ENCODE peak calls at places on chromosome 18, in eight cellular contexts. J is HL-60, K is A673, D is fibroblast of the aortic adventitia, U is GM10248, X is bronchial epithelial cell, R is GM13977, B is PC-9. P is an unnamed sample.

GRCh38 chr18:27948981-27949380 is 227.9 kb downstream of the CDH2 start:
- DNase-seq in X (no peak), B (no peak), R (no peak), U (no peak), D (peak), K (no peak), J (no peak), P (no peak)

GRCh38 chr18:79380816-79381806 is 14.6 kb upstream of the NFATC1 start:
- DNase-seq in B (peak), X (peak), K (peak), J (peak), D (peak), R (peak), U (peak), P (peak)

GRCh38 chr18:29012364-29012763 is 835.4 kb upstream of the CDH2 start:
- DNase-seq in J (no peak), U (no peak), B (no peak), D (no peak), X (no peak), K (no peak), R (no peak), P (no peak)

GRCh38 chr18:43642647-43643046 is 365.4 kb upstream of the SYT4 start:
- DNase-seq in X (no peak), U (no peak), R (no peak), J (no peak), B (no peak), D (no peak), K (no peak), P (no peak)

GRCh38 chr18:73774836-73775509 is 372.7 kb downstream of the FBXO15 start:
- DNase-seq in J (no peak), R (no peak), B (no peak), D (peak), K (peak), X (peak), U (no peak), P (no peak)

GRCh38 chr18:36424741-36425142 is 127.2 kb downstream of the FHOD3 start:
- DNase-seq in D (no peak), R (no peak), X (no peak), B (no peak), U (no peak), K (no peak), J (no peak), P (peak)

GRCh38 chr18:38663682-38664081 is 1098.1 kb upstream of the CELF4 start:
- DNase-seq in B (no peak), X (no peak), D (no peak), K (no peak), U (no peak), J (no peak), R (no peak), P (no peak)

GRCh38 chr18:65907281-65907680 is 156.5 kb downstream of the CDH7 start:
- DNase-seq in R (no peak), X (no peak), B (no peak), D (no peak), J (no peak), K (no peak), U (no peak), P (no peak)

GRCh38 chr18:22378672-22379282 is 38.9 kb downstream of the CTAGE1 start:
- DNase-seq in J (peak), K (peak), D (no peak), B (no peak), U (no peak), X (peak), R (no peak), P (peak)

GRCh38 chr18:32271649-32272324 is 81.9 kb downstream of the MEP1B start:
- DNase-seq in D (peak), J (peak), R (peak), K (peak), X (peak), U (peak), B (peak), P (peak)

GRCh38 chr18:75477913-75478312 is 50.4 kb upstream of the SMIM21 start:
- DNase-seq in X (peak), D (no peak), B (no peak), J (peak), U (no peak), R (no peak), K (no peak), P (no peak)

GRCh38 chr18:47263197-47263827 is 11.9 kb upstream of the SKOR2 start:
- DNase-seq in D (no peak), J (no peak), K (no peak), U (no peak), X (no peak), R (no peak), B (no peak), P (no peak)

GRCh38 chr18:73661457-73661856 is 486.2 kb downstream of the FBXO15 start:
- DNase-seq in D (no peak), J (no peak), X (no peak), U (no peak), K (no peak), R (no peak), B (no peak), P (no peak)

GRCh38 chr18:35076126-35076525 is 34.9 kb downstream of the MAPRE2 start:
- DNase-seq in D (no peak), U (no peak), B (no peak), R (no peak), K (no peak), X (no peak), J (no peak), P (no peak)

GRCh38 chr18:50011813-50012445 is 183.0 kb downstream of the MYO5B start:
- DNase-seq in B (no peak), K (no peak), R (no peak), D (peak), J (no peak), U (no peak), X (peak), P (peak)

GRCh38 chr18:6731197-6731596 is 1.7 kb downstream of the ARHGAP28 start:
- DNase-seq in U (no peak), R (no peak), B (no peak), K (no peak), J (no peak), X (peak), D (peak), P (no peak)

GRCh38 chr18:6728809-6729246 is 688 bp upstream of the ARHGAP28 start:
- DNase-seq in X (no peak), U (no peak), R (no peak), J (no peak), K (no peak), D (no peak), B (no peak), P (no peak)

GRCh38 chr18:6734746-6735430 is 5.4 kb downstream of the ARHGAP28 start:
- DNase-seq in U (no peak), B (no peak), D (no peak), X (no peak), R (no peak), J (no peak), K (no peak), P (no peak)

GRCh38 chr18:6729247-6730091 is at the start of gene ARHGAP28:
- DNase-seq in K (peak), R (peak), J (peak), X (peak), D (peak), B (peak), U (peak), P (peak)

DNA sequence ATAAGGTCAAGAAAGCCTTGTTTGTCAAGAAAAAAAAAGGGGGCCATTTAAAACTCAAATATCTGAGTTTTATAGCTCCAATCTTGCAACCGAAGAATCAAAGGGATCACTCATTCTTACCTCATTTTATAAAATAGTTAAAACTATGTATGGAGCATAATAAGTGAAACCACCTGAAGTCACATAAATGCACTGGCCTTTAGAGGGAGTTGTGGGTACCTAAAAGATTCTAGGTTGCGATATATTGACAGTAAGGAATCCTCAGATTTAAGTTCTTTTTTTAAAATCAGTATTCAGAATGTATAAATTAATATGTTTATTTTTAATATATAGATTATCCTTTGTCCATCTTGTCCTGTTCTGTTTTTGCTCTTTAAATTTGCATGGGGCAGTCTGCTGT is 3.4 kb downstream of the ARHGAP28 start:
- DNase-seq in B (no peak), K (no peak), J (no peak), X (no peak), D (no peak), R (no peak), U (no peak), P (no peak)
- TF ChIP-seq CTCF in B (no peak), K (no peak), J (no peak), X (no peak), D (peak), R (no peak), U (no peak), P (no peak)

GRCh38 chr18:45441110-45441842 is 174.0 kb upstream of the SLC14A2 start:
- DNase-seq in X (peak), J (no peak), U (no peak), B (no peak), D (peak), R (no peak), K (peak), P (peak)
- TF ChIP-seq CTCF in X (no peak), J (no peak), U (no peak), B (peak), D (peak), R (no peak), K (peak), P (peak)

GRCh38 chr18:63897072-63897471 is 9.6 kb downstream of the SERPINB2 start:
- DNase-seq in B (no peak), U (no peak), X (peak), D (peak), R (no peak), J (no peak), K (peak), P (no peak)

GRCh38 chr18:63892544-63892943 is 5.0 kb downstream of the SERPINB2 start:
- DNase-seq in K (no peak), D (no peak), U (no peak), J (peak), R (no peak), X (no peak), B (no peak), P (no peak)

GRCh38 chr18:63899206-63899605 is 8.6 kb upstream of the SERPINB10 start:
- DNase-seq in J (no peak), D (no peak), K (no peak), B (no peak), U (no peak), X (peak), R (no peak), P (no peak)

GRCh38 chr18:63894367-63894766 is 6.9 kb downstream of the SERPINB2 start:
- DNase-seq in R (no peak), X (no peak), K (no peak), D (no peak), U (no peak), B (no peak), J (peak), P (no peak)

GRCh38 chr18:63895190-63895589 is 7.7 kb downstream of the SERPINB2 start:
- DNase-seq in R (no peak), X (no peak), K (no peak), U (no peak), B (no peak), D (no peak), J (peak), P (no peak)
- TF ChIP-seq CTCF in R (no peak), X (no peak), K (no peak), U (no peak), B (no peak), D (no peak), J (no peak), P (no peak)

GRCh38 chr18:63320041-63320689 is 596 bp upstream of the BCL2 start:
- DNase-seq in B (peak), R (peak), D (peak), X (peak), K (peak), J (peak), U (peak), P (peak)
- TF ChIP-seq CTCF in B (no peak), R (peak), D (peak), X (no peak), K (no peak), J (no peak), U (peak), P (no peak)

GRCh38 chr18:12377556-12378553 is 828 bp upstream of the AFG3L2 start:
- DNase-seq in D (no peak), B (no peak), X (no peak), R (no peak), J (no peak), U (no peak), K (peak), P (no peak)
- TF ChIP-seq CTCF in D (peak), B (no peak), X (no peak), R (no peak), J (no peak), U (no peak), K (peak), P (no peak)

GRCh38 chr18:33669589-33669988 is 91.6 kb downstream of the ASXL3 start:
- DNase-seq in J (no peak), D (no peak), B (no peak), K (no peak), X (no peak), U (no peak), R (no peak), P (no peak)

GRCh38 chr18:33676593-33676992 is 98.6 kb downstream of the ASXL3 start:
- DNase-seq in D (no peak), J (no peak), B (no peak), R (no peak), U (no peak), K (no peak), X (no peak), P (no peak)

GRCh38 chr18:33677891-33678290 is 99.9 kb downstream of the ASXL3 start:
- DNase-seq in J (no peak), R (no peak), D (no peak), B (no peak), U (no peak), X (no peak), K (no peak), P (no peak)

GRCh38 chr18:33670052-33670451 is 92.0 kb downstream of the ASXL3 start:
- DNase-seq in R (no peak), X (no peak), U (no peak), D (no peak), J (no peak), K (no peak), B (no peak), P (no peak)

GRCh38 chr18:33673689-33674088 is 95.7 kb downstream of the ASXL3 start:
- DNase-seq in B (no peak), J (no peak), X (peak), D (no peak), U (no peak), R (no peak), K (peak), P (no peak)
- TF ChIP-seq CTCF in B (no peak), J (no peak), X (no peak), D (no peak), U (no peak), R (no peak), K (peak), P (no peak)

GRCh38 chr18:59835656-59836379 is 64.0 kb upstream of the PMAIP1 start:
- DNase-seq in B (no peak), K (no peak), R (no peak), X (no peak), U (peak), J (no peak), D (no peak), P (no peak)

GRCh38 chr18:59842947-59843346 is 56.8 kb upstream of the PMAIP1 start:
- DNase-seq in R (no peak), X (peak), B (no peak), J (no peak), K (no peak), D (no peak), U (no peak), P (no peak)

GRCh38 chr18:59839241-59839640 is 60.6 kb upstream of the PMAIP1 start:
- DNase-seq in U (no peak), B (no peak), R (no peak), K (no peak), D (no peak), X (no peak), J (no peak), P (peak)

GRCh38 chr18:59837586-59837985 is 62.2 kb upstream of the PMAIP1 start:
- DNase-seq in D (peak), B (peak), U (peak), K (peak), R (peak), X (peak), J (peak), P (peak)

GRCh38 chr18:59839931-59840685 is 59.7 kb upstream of the PMAIP1 start:
- DNase-seq in K (no peak), B (no peak), U (no peak), R (no peak), D (no peak), X (no peak), J (no peak), P (no peak)
- TF ChIP-seq CTCF in K (no peak), B (peak), U (no peak), R (no peak), D (peak), X (peak), J (peak), P (peak)

GRCh38 chr18:63741769-63742168 is 33.4 kb upstream of the SERPINB7 start:
- DNase-seq in R (no peak), J (no peak), U (no peak), B (no peak), D (peak), K (peak), X (peak), P (no peak)
- TF ChIP-seq CTCF in R (peak), J (peak), U (no peak), B (peak), D (peak), K (peak), X (peak), P (peak)

DNA sequence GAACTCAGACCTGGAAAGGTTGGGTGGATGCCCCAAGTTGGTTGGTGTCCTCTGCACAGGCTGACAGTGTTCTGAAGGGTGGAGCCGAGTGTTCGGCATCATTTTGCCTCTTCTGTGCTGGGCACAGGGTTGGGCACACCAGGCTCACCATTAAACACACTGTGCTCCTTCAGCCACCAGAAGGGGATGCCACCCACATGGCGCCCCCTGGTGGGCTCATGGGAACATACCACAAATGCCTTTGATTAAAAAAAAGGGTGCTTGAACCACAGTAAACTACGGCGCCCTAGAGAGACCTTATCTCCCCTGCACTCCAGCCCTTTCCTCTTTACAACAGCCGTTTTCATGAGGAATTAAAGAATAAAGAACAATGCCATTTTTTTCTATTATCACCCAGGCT is 89.4 kb downstream of the CELF4 start:
- DNase-seq in X (peak), D (peak), B (peak), K (peak), J (peak), U (peak), R (peak), P (peak)
- TF ChIP-seq CTCF in X (peak), D (peak), B (peak), K (peak), J (peak), U (peak), R (peak), P (peak)